ENCODE peak calls at places on chromosome 22, in ten cellular contexts. N is prostate gland, Q is tibial artery, D is astrocyte of the spinal cord, K is fibroblast of lung, J is upper lobe of right lung, A is BJ, B is Caco-2, V is dorsolateral prefrontal cortex, T is GM12865. G is an unnamed sample.

GRCh38 chr22:20405931-20406685 is 12.2 kb downstream of the ZNF74 start:
- DNase-seq in K (no peak), Q (no peak), J (peak), N (no peak), V (no peak), A (no peak), D (no peak), T (no peak), B (no peak), G (no peak)

GRCh38 chr22:25702046-25702445 is 39.9 kb upstream of the MYO18B start:
- DNase-seq in D (peak), N (no peak), Q (no peak), B (no peak), J (no peak), K (peak), V (no peak), T (peak), A (no peak), G (peak)

GRCh38 chr22:25700996-25701815 is 40.8 kb upstream of the MYO18B start:
- DNase-seq in B (no peak), A (peak), N (no peak), K (peak), D (peak), Q (no peak), V (peak), J (no peak), T (no peak), G (peak)

GRCh38 chr22:49833340-49834007 is 5.8 kb upstream of the BRD1 start:
- DNase-seq in B (peak), J (no peak), N (peak), D (no peak), A (no peak), Q (no peak), V (no peak), T (no peak), K (no peak), G (no peak)

GRCh38 chr22:27112273-27112672 is 454.9 kb downstream of the MIAT start:
- DNase-seq in D (no peak), T (no peak), N (no peak), B (no peak), Q (no peak), V (no peak), A (no peak), K (no peak), J (no peak), G (no peak)

GRCh38 chr22:32558681-32559355 is 84.2 kb downstream of the FBXO7 start:
- DNase-seq in V (no peak), T (no peak), N (peak), Q (peak), A (peak), D (peak), B (no peak), K (peak), J (no peak), G (peak)

GRCh38 chr22:17370036-17370765 is 941 bp downstream of the CECR2 start:
- DNase-seq in A (no peak), Q (no peak), V (peak), K (no peak), N (no peak), T (no peak), J (peak), D (no peak), B (no peak), G (no peak)

GRCh38 chr22:41574847-41575381 is 14.1 kb downstream of the CSDC2 start:
- DNase-seq in V (no peak), K (no peak), T (no peak), A (no peak), D (no peak), N (no peak), Q (peak), B (no peak), J (peak), G (no peak)

GRCh38 chr22:37972527-37972926 is 11.8 kb downstream of the SOX10 start:
- DNase-seq in A (no peak), K (no peak), D (no peak), T (no peak), Q (no peak), N (no peak), J (no peak), V (no peak), B (no peak), G (no peak)

GRCh38 chr22:20017622-20017958 is 967 bp upstream of the ARVCF start:
- DNase-seq in D (no peak), V (no peak), A (no peak), T (no peak), Q (no peak), J (no peak), B (no peak), K (no peak), N (no peak), G (no peak)

GRCh38 chr22:41847300-41847699 is 14.4 kb downstream of the SREBF2 start:
- DNase-seq in D (no peak), V (no peak), J (no peak), T (no peak), N (no peak), A (no peak), Q (no peak), K (no peak), B (no peak), G (no peak)

GRCh38 chr22:19480173-19480568 is 451 bp downstream of the CDC45 start:
- DNase-seq in Q (no peak), N (no peak), V (no peak), K (no peak), A (no peak), J (no peak), T (no peak), D (no peak), B (no peak), G (no peak)

GRCh38 chr22:40502919-40503318 is 132.5 kb downstream of the SGSM3 start:
- DNase-seq in V (no peak), D (no peak), A (no peak), N (no peak), J (no peak), K (no peak), Q (no peak), T (no peak), B (no peak), G (no peak)

GRCh38 chr22:49487950-49488349 is 339.7 kb downstream of the BRD1 start:
- DNase-seq in Q (no peak), D (no peak), B (peak), V (no peak), A (no peak), T (no peak), K (no peak), J (no peak), N (no peak), G (no peak)

GRCh38 chr22:19797631-19798319 is 37.2 kb downstream of the TBX1 start:
- DNase-seq in V (no peak), A (no peak), T (no peak), Q (no peak), B (no peak), D (no peak), K (no peak), J (no peak), N (no peak), G (no peak)

GRCh38 chr22:41831383-41831782 is 1.5 kb upstream of the SREBF2 start:
- DNase-seq in A (no peak), D (no peak), J (no peak), V (no peak), Q (peak), K (peak), T (peak), N (no peak), B (no peak), G (peak)

GRCh38 chr22:24289138-24289537 is 18.5 kb downstream of the SPECC1L start:
- DNase-seq in T (no peak), B (no peak), D (peak), N (no peak), K (peak), A (peak), J (no peak), V (no peak), Q (no peak), G (peak)
- H3K4me3 ChIP-seq in T (no peak), B (no peak), D (no peak), N (no peak), K (no peak), A (no peak), J (peak), V (no peak), Q (no peak), G (no peak)

GRCh38 chr22:45224331-45224730 is 16.4 kb downstream of the KIAA0930 start:
- DNase-seq in V (no peak), A (no peak), B (no peak), J (no peak), D (no peak), N (no peak), T (no peak), K (no peak), Q (no peak), G (no peak)
- TF ChIP-seq CTCF in V (no peak), A (no peak), B (no peak), J (no peak), D (no peak), N (no peak), T (no peak), K (no peak), Q (no peak), G (no peak)

DNA sequence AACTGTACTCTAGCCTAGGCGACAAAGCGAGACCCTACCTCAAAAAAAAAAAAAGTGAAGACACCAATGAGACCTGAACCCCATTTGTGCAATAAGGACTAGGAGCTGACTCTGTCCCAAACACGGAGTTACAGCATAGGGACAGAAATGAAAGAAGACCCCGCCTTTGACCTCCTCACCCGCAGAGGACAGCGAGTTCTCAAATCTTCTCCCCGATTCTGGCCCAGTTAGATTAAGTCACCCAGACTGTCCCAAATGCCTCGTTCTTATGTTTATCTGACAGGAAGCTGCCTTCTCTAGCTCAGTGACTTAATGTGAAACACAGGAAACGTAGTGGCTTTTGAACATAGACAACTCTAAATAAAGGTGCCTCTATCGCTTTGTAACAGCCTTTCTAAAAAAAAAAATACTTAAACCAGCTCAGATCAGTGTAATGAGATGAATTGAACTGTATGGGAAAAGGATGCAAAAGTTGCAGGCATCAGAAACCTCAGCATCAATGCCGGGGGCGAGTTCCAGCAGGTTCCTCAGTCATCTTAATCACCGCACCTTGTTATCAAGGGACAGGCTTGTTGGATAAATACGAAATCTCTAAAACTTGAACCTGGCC is 10.6 kb downstream of the MYH9 start:
- DNase-seq in T (peak), A (no peak), N (no peak), B (no peak), D (no peak), Q (no peak), V (no peak), K (no peak), J (no peak), G (no peak)
- H3K4me3 ChIP-seq in T (peak), A (no peak), N (no peak), B (no peak), D (no peak), Q (peak), V (no peak), K (no peak), J (peak), G (no peak)

DNA sequence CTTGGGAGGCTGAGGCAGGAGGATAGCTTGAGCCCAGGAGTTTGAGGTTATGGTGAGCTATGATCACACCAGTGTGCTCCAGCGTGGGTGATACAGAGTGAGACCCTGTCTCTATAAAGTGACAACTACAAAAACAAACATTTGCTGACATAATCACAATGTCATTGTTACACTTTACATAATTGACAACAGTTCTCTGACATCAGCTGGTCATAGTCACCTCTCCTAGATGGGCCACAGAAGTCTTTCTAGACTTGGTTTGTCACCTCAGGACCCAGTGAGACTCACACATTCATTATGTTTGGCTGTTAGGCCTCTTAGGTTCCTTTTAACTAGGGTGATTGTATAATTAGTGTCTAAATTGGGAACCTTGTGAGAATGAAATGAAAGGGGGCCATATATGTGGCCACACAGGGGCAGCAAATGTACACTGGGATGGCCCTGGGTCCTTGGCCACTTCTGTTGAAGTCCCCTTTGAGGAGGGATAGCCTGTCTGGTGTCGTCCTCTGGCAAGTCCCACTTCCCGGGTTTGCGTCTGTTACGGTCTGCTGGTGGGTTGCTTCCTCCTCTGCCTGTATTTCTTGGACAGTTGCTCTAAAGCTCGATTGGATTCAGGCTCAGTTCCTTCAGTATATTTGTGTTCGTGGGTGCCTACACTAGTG is 5.8 kb upstream of the PPIL2 start:
- DNase-seq in A (no peak), T (no peak), K (no peak), N (no peak), B (no peak), D (no peak), J (no peak), Q (no peak), V (no peak), G (no peak)
- TF ChIP-seq CTCF in A (no peak), T (no peak), K (no peak), N (no peak), B (no peak), D (no peak), J (no peak), Q (no peak), V (no peak), G (no peak)

DNA sequence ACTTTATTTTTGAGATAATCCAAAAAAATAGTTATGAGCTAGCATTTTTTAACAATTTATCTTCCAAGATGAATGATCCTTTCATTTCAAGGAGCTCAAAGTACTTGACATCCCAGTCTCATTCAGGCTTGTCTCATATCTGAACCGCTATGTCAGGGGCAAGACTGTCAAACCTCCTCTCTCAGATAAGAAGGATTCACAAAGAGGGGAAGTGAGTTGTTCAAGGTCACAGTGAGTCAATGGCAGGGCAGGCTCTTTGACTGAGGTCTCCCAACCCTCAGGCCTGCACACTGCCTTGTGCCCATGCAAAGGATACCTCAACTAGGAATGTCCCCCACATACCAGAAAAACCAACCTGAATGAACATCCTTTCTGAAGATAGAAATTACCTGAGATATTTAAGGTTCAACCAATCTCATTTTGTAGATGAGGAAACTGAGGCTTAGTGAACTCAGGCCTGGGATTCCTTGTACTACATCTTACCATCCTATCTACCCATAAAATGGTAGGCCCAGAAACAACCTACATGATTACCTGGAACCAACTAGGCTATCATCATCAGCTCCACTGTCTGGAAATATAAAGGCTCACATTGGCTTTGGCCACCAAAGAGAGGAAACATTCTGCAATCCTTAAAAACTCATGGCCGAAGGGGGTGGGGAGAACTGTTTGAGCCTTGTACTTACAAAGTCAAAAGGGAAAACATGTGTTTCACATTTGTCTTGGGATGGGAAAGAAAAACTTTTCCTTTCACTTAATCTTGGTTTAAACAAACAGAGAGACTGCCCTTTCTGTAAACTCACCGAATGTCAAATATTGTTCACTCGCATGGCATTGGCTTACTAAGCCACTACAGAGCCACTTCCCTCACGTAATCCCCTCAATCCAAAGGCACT is 51.1 kb downstream of the LIF start:
- DNase-seq in V (no peak), D (no peak), A (no peak), T (no peak), B (no peak), K (peak), N (no peak), J (no peak), Q (peak), G (peak)
- H3K4me3 ChIP-seq in V (no peak), D (no peak), A (no peak), T (no peak), B (peak), K (no peak), N (no peak), J (no peak), Q (peak), G (peak)

GRCh38 chr22:47012589-47013365 is 250.3 kb downstream of the TBC1D22A start:
- DNase-seq in A (peak), N (no peak), Q (no peak), J (peak), B (peak), D (peak), V (no peak), K (peak), T (no peak), G (no peak)
- TF ChIP-seq CTCF in A (no peak), N (no peak), Q (no peak), J (no peak), B (peak), D (peak), V (no peak), K (peak), T (no peak), G (no peak)

G was measured in fibroblast of the aortic adventitia.